ENCODE peak calls at places on chromosome 14, in ten cellular contexts. E is NCI-H460; Y is GM12878; P is cardiac septum; T is gastrocnemius medialis; H is activated naive CD4-positive, alpha-beta T cell; K is GOT3; I is upper lobe of left lung; C is M059J; Q is HCEC 1CT. R is an unnamed sample.

GRCh38 chr14:105092124-105092911 is 27.1 kb upstream of the GPR132 start:
- DNase-seq in C (peak; percentile 68), Y (no peak), H (no peak), I (peak; percentile 38), E (no peak), P (peak; percentile 77), Q (no peak), K (no peak), T (no peak), R (no peak)

GRCh38 chr14:83207550-83207949 is 1673.9 kb upstream of the SEL1L start:
- DNase-seq in P (no peak), E (no peak), T (no peak), Q (no peak), H (no peak), I (no peak), Y (no peak), C (no peak), K (no peak), R (no peak)

GRCh38 chr14:44154889-44155288 is 352.2 kb downstream of the FSCB start:
- DNase-seq in C (no peak), T (no peak), E (no peak), H (no peak), Q (no peak), K (no peak), P (no peak), Y (no peak), I (no peak), R (no peak)

GRCh38 chr14:49970474-49971147 is 77.7 kb downstream of the ARF6 start:
- DNase-seq in P (no peak), H (no peak), Q (no peak), C (no peak), K (no peak), T (no peak), E (no peak), Y (no peak), I (no peak), R (no peak)

GRCh38 chr14:75981426-75981825 is 369 bp downstream of the TGFB3 start:
- DNase-seq in E (no peak), C (peak; percentile 26), H (no peak), K (no peak), I (peak; percentile 32), P (no peak), T (no peak), Q (no peak), Y (peak; percentile 60), R (peak; percentile 27)

GRCh38 chr14:91614187-91614586 is 104.1 kb upstream of the PPP4R3A start:
- DNase-seq in H (no peak), I (no peak), Q (no peak), C (peak; percentile 26), K (no peak), P (no peak), E (no peak), T (no peak), Y (no peak), R (no peak)

GRCh38 chr14:105123266-105123665 is 45.3 kb downstream of the JAG2 start:
- DNase-seq in I (no peak), C (no peak), E (no peak), P (no peak), Y (no peak), H (no peak), T (no peak), Q (no peak), K (no peak), R (no peak)

GRCh38 chr14:65016461-65016860 is 29.8 kb downstream of the FNTB start:
- DNase-seq in E (no peak), Q (no peak), I (no peak), K (no peak), Y (no peak), C (no peak), T (no peak), H (no peak), P (no peak), R (no peak)

GRCh38 chr14:34699873-34700621 is 14.3 kb downstream of the CFL2 start:
- DNase-seq in H (no peak), P (no peak), C (peak; percentile 94), T (no peak), Q (peak; percentile 96), E (peak; percentile 62), K (no peak), Y (no peak), I (no peak), R (no peak)

GRCh38 chr14:72699852-72700257 is 194.0 kb downstream of the DPF3 start:
- DNase-seq in E (no peak), Y (no peak), C (no peak), T (peak; percentile 31), K (peak; percentile 1), Q (peak; percentile 72), P (peak; percentile 4), I (peak; percentile 37), H (no peak), R (no peak)

GRCh38 chr14:68853749-68854148 is 60.9 kb upstream of the ZFP36L1 start:
- DNase-seq in P (no peak), E (no peak), C (no peak), T (no peak), Q (no peak), K (no peak), H (no peak), Y (no peak), I (no peak), R (no peak)

GRCh38 chr14:22536853-22537338 is 52.1 kb downstream of the DAD1 start:
- DNase-seq in Q (peak; percentile 95), I (peak; percentile 85), Y (peak; percentile 94), T (peak; percentile 48), P (peak; percentile 84), C (peak; percentile 97), E (peak; percentile 91), H (peak; percentile 57), K (peak; percentile 21), R (no peak)

GRCh38 chr14:79915411-79915810 is 295.9 kb downstream of the DIO2 start:
- DNase-seq in Y (no peak), I (no peak), P (no peak), K (no peak), C (no peak), Q (no peak), E (no peak), T (no peak), H (no peak), R (no peak)

GRCh38 chr14:101563654-101564443 is 2.6 kb downstream of the DIO3 start:
- DNase-seq in K (no peak), H (no peak), T (no peak), Q (no peak), C (no peak), Y (no peak), I (no peak), E (no peak), P (no peak), R (no peak)

GRCh38 chr14:32629146-32629545 is 300.0 kb downstream of the AKAP6 start:
- DNase-seq in Y (no peak), I (no peak), T (no peak), C (no peak), P (no peak), H (no peak), Q (no peak), K (no peak), E (no peak), R (no peak)

GRCh38 chr14:76770521-76771431 is 9.5 kb downstream of the VASH1 start:
- DNase-seq in K (no peak), H (no peak), C (no peak), T (no peak), I (no peak), Q (no peak), E (no peak), Y (no peak), P (peak; percentile 54), R (no peak)

GRCh38 chr14:102071283-102071998 is 15.4 kb downstream of the HSP90AA1 start:
- DNase-seq in H (no peak), Q (peak; percentile 17), C (peak; percentile 75), Y (no peak), T (no peak), I (no peak), E (no peak), K (no peak), P (no peak), R (no peak)

GRCh38 chr14:54440454-54440853 is 720 bp downstream of the CNIH1 start:
- DNase-seq in H (no peak), K (no peak), P (no peak), T (no peak), C (no peak), Q (no peak), I (no peak), Y (no peak), E (no peak), R (no peak)

GRCh38 chr14:103227076-103227475 is 103.8 kb downstream of the TNFAIP2 start:
- DNase-seq in C (no peak), P (no peak), Q (no peak), T (no peak), E (no peak), Y (no peak), I (no peak), H (no peak), K (no peak), R (no peak)

GRCh38 chr14:68785817-68786490 is 6.9 kb downstream of the ZFP36L1 start:
- DNase-seq in P (peak; percentile 63), T (no peak), Q (peak; percentile 71), E (no peak), Y (no peak), C (no peak), I (no peak), H (no peak), K (no peak), R (no peak)

GRCh38 chr14:68939893-68940613 is 39.0 kb downstream of the ACTN1 start:
- DNase-seq in K (peak; percentile 36), T (no peak), I (no peak), Y (no peak), P (peak; percentile 88), E (peak; percentile 61), Q (peak; percentile 96), H (no peak), C (peak; percentile 99), R (no peak)

GRCh38 chr14:32083789-32084188 is 6.7 kb downstream of the ARHGAP5 start:
- DNase-seq in Q (no peak), Y (no peak), K (no peak), T (no peak), C (no peak), P (no peak), H (no peak), E (no peak), I (no peak), R (no peak)

GRCh38 chr14:26855051-26855753 is 257.4 kb upstream of the NOVA1 start:
- DNase-seq in Y (no peak), K (no peak), I (no peak), T (no peak), C (no peak), E (no peak), Q (peak; percentile 57), H (no peak), P (no peak), R (no peak)

GRCh38 chr14:102795060-102795925 is 18.0 kb downstream of the TRAF3 start:
- DNase-seq in H (no peak), Q (peak; percentile 77), P (no peak), T (peak; percentile 15), K (no peak), I (peak; percentile 86), C (peak; percentile 74), Y (no peak), E (peak; percentile 67), R (no peak)

GRCh38 chr14:25406818-25407217 is 356.9 kb upstream of the STXBP6 start:
- DNase-seq in T (no peak), C (no peak), H (no peak), K (no peak), Q (peak; percentile 11), Y (no peak), I (no peak), E (peak; percentile 64), P (no peak), R (no peak)